ENCODE peak calls at places on chromosomes 4 and X, in four cellular contexts. One of them, this sample, is unnamed.

GRCh38 chr4:74996996-74997395 is 64.1 kb downstream of the PARM1 start:
- DNase-seq in AG04450: no peak
- DNase-seq in Caco-2: no peak
- DNase-seq in AG10803: no peak
- DNase-seq in this sample: no peak

GRCh38 chr4:35700663-35701062 is 543.7 kb downstream of the ARAP2 start:
- DNase-seq in AG04450: no peak
- DNase-seq in Caco-2: no peak
- DNase-seq in AG10803: no peak
- DNase-seq in this sample: no peak

GRCh38 chrX:634306-634958 is 3.8 kb downstream of the SHOX start:
- DNase-seq in AG04450: no peak
- DNase-seq in Caco-2: no peak
- DNase-seq in AG10803: no peak
- DNase-seq in this sample: no peak

GRCh38 chrX:148647666-148648065 is 147.2 kb downstream of the AFF2 start:
- DNase-seq in AG04450: no peak
- DNase-seq in Caco-2: no peak
- DNase-seq in AG10803: no peak
- DNase-seq in this sample: no peak

GRCh38 chr4:81052119-81053068 is 21.9 kb downstream of the BMP3 start:
- DNase-seq in AG04450: peak; percentile 34
- DNase-seq in Caco-2: peak; percentile 65
- DNase-seq in AG10803: peak; percentile 50
- DNase-seq in this sample: peak; percentile 66

GRCh38 chr4:107870916-107871786 is 46.4 kb downstream of the SGMS2 start:
- DNase-seq in AG04450: no peak
- DNase-seq in Caco-2: no peak
- DNase-seq in AG10803: no peak
- DNase-seq in this sample: peak; percentile 52

GRCh38 chr4:44446801-44447562 is 1.6 kb downstream of the KCTD8 start:
- DNase-seq in AG04450: no peak
- DNase-seq in Caco-2: no peak
- DNase-seq in AG10803: no peak
- DNase-seq in this sample: peak; percentile 0

GRCh38 chr4:10529891-10530786 is 72.9 kb upstream of the ZNF518B start:
- DNase-seq in AG04450: no peak
- DNase-seq in Caco-2: no peak
- DNase-seq in AG10803: no peak
- DNase-seq in this sample: peak; percentile 38

GRCh38 chrX:154696328-154697045 is 43.1 kb upstream of the CTAG2 start:
- DNase-seq in AG04450: no peak
- DNase-seq in Caco-2: no peak
- DNase-seq in AG10803: peak; percentile 78
- DNase-seq in this sample: peak; percentile 76

GRCh38 chr4:31370866-31371465 is 650.8 kb downstream of the PCDH7 start:
- DNase-seq in AG04450: no peak
- DNase-seq in Caco-2: peak; percentile 58
- DNase-seq in AG10803: peak; percentile 24
- DNase-seq in this sample: peak; percentile 61

GRCh38 chr4:24734511-24734910 is 60.9 kb upstream of the SOD3 start:
- DNase-seq in AG04450: no peak
- DNase-seq in Caco-2: no peak
- DNase-seq in AG10803: peak; percentile 77
- DNase-seq in this sample: peak; percentile 57

GRCh38 chr4:144597171-144597570 is 48.8 kb upstream of the HHIP start:
- DNase-seq in AG04450: no peak
- DNase-seq in Caco-2: no peak
- DNase-seq in AG10803: no peak
- DNase-seq in this sample: no peak

GRCh38 chr4:48963042-48963679 is 22.9 kb upstream of the CWH43 start:
- DNase-seq in AG04450: peak; percentile 81
- DNase-seq in Caco-2: peak; percentile 78
- DNase-seq in AG10803: peak; percentile 86
- DNase-seq in this sample: peak; percentile 93

GRCh38 chr4:140635606-140636005 is 66.8 kb upstream of the UCP1 start:
- DNase-seq in AG04450: no peak
- DNase-seq in Caco-2: peak; percentile 71
- DNase-seq in AG10803: peak; percentile 53
- DNase-seq in this sample: peak; percentile 31

GRCh38 chr4:164779811-164780216 is 25.9 kb downstream of the SMIM31 start:
- DNase-seq in AG04450: no peak
- DNase-seq in Caco-2: peak; percentile 69
- DNase-seq in AG10803: peak; percentile 62
- DNase-seq in this sample: peak; percentile 65
- TF ChIP-seq CTCF in AG04450: peak; percentile 71
- TF ChIP-seq CTCF in Caco-2: peak; percentile 78
- TF ChIP-seq CTCF in AG10803: peak; percentile 96
- TF ChIP-seq CTCF in this sample: peak; percentile 90

DNA sequence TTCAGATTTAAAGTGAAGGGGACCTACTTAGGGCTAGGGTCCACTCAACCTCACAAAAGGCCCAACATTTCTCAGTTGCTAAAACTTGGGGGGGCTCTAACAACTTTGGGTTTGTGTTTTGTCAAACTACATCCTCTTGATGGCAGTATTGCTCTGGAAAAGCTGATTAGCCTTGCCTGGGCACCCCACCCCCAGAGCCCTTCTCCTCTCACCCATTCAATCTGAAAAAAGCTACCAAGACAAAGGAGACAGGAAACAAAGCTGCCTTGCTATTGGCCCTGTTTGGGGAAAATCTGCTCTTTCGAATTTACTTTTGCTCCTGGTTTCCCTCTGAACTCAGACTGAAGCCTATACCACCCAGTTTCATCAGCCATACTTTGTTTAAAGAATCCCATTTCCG is 195.2 kb upstream of the STK26 start:
- DNase-seq in AG04450: no peak
- DNase-seq in Caco-2: peak; percentile 20
- DNase-seq in AG10803: no peak
- DNase-seq in this sample: peak; percentile 43
- H3K4me3 ChIP-seq in AG04450: no peak overlapping the region
- H3K4me3 ChIP-seq in Caco-2: no peak overlapping the region
- H3K4me3 ChIP-seq in AG10803: no peak overlapping the region
- H3K4me3 ChIP-seq in this sample: no peak overlapping the region

GRCh38 chrX:125742811-125743210 is 423.1 kb downstream of the TEX13C start:
- DNase-seq in AG04450: no peak
- DNase-seq in Caco-2: no peak
- DNase-seq in AG10803: no peak
- DNase-seq in this sample: no peak

DNA sequence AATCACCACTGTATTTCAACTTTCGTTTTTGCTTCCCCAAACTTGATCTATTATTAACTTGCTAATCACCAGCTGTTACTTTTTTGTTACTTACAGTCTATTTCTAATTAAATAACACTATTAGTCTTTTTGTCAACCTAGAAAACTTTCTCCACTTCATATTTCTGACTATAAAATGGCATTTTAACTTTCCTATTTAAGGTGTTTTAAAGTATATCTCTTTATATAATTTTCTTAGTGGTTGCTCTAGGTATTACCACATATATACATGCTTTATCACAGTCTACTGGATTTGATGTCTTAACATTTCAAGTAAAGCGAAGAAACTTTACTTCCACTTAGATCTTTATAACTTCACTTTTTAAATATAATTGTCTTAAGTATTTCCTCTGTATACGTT is 421.2 kb downstream of the DCAF12L2 start:
- DNase-seq in AG04450: no peak
- DNase-seq in Caco-2: no peak
- DNase-seq in AG10803: no peak
- DNase-seq in this sample: no peak
- TF ChIP-seq CTCF in AG04450: no peak
- TF ChIP-seq CTCF in Caco-2: no peak
- TF ChIP-seq CTCF in AG10803: no peak
- TF ChIP-seq CTCF in this sample: no peak

GRCh38 chrX:19874391-19875050 is 12.9 kb downstream of the SH3KBP1 start:
- DNase-seq in AG04450: no peak
- DNase-seq in Caco-2: no peak
- DNase-seq in AG10803: no peak
- DNase-seq in this sample: no peak
- H3K4me3 ChIP-seq in AG04450: no peak overlapping the region
- H3K4me3 ChIP-seq in Caco-2: no peak overlapping the region
- H3K4me3 ChIP-seq in AG10803: no peak overlapping the region
- H3K4me3 ChIP-seq in this sample: no peak overlapping the region

GRCh38 chr4:87066403-87067119 is 131.8 kb downstream of the AFF1 start:
- DNase-seq in AG04450: no peak
- DNase-seq in Caco-2: peak; percentile 13
- DNase-seq in AG10803: no peak
- DNase-seq in this sample: no peak

GRCh38 chr4:87065016-87065415 is 130.2 kb downstream of the AFF1 start:
- DNase-seq in AG04450: no peak
- DNase-seq in Caco-2: no peak
- DNase-seq in AG10803: no peak
- DNase-seq in this sample: no peak

GRCh38 chr4:87068591-87069021 is 133.8 kb downstream of the AFF1 start:
- DNase-seq in AG04450: no peak
- DNase-seq in Caco-2: no peak
- DNase-seq in AG10803: no peak
- DNase-seq in this sample: peak; percentile 74

GRCh38 chr4:87069037-87069742 is 134.4 kb downstream of the AFF1 start:
- DNase-seq in AG04450: no peak
- DNase-seq in Caco-2: no peak
- DNase-seq in AG10803: no peak
- DNase-seq in this sample: no peak

DNA sequence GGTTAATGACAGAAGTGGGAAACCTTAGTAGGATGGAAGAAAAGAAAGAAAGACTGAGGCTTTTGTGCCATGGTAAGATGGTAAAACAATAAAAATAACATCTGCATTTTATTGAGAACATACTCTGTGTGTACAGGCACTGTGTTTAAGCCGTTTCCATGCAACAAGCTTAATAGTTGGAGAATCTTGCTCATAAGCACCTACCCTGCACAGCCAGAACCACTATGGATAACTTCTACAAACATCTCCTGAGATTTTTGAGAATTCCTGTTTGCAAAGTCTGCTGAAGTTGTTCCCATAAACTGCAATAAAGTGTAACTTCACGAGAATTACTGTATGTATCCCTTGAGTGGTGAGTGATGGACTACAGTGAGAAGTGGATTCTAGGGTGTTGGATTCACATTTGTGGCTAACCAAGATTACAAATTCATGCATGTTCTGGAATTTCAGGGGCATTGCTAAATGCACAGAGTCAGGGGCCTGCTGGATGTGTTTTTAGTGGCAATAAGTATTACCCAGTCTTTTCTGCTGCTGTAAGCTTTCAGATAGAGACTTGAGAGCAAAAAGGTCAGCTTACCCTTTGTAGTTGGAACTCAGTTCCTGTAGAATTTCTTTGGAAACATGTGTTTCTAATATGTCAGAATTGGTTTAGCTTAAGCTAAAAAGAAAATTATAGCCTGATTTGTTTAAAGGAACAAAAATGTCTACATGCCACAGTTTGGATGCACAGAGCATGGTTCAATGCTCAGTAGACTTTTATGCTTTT is 132.5 kb downstream of the AFF1 start:
- DNase-seq in AG04450: no peak
- DNase-seq in Caco-2: no peak
- DNase-seq in AG10803: peak; percentile 75
- DNase-seq in this sample: no peak
- TF ChIP-seq CTCF in AG04450: no peak
- TF ChIP-seq CTCF in Caco-2: no peak
- TF ChIP-seq CTCF in AG10803: no peak
- TF ChIP-seq CTCF in this sample: no peak

DNA sequence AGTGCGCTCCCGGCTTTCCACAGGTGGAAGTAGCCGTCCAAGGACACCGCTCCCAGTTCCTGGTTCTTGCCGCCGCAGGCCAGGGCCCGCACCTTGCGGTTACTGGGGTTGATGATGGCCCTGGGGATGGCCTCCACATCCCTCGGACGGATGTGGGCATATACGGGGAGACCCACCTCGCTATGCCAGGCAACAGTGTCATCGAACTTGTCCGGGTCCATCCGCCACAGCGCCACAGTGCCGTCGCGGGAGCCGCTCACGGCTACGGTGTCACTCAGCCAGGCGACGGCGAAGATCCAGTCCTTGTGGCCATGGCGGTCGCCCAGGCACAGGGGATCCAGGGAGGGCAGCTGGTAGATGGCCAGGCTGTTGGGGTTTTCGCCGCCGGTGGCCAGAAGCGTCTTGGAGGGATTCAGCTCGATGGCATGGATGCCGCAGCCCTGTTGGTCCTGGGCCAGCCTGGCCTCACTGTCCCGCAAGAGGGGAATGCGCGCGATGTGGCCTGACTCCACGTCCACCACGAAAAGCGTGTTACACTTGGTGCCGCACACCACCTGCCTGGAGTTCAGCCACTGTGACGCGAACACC is 795 bp downstream of the DCAF12L1 start:
- DNase-seq in AG04450: no peak
- DNase-seq in Caco-2: no peak
- DNase-seq in AG10803: no peak
- DNase-seq in this sample: no peak
- H3K4me3 ChIP-seq in AG04450: no peak overlapping the region
- H3K4me3 ChIP-seq in Caco-2: no peak overlapping the region
- H3K4me3 ChIP-seq in AG10803: no peak overlapping the region
- H3K4me3 ChIP-seq in this sample: no peak overlapping the region

GRCh38 chr4:84451546-84451945 is 47.5 kb downstream of the NKX6-1 start:
- DNase-seq in AG04450: no peak
- DNase-seq in Caco-2: peak; percentile 4
- DNase-seq in AG10803: peak; percentile 7
- DNase-seq in this sample: peak; percentile 13
- TF ChIP-seq CTCF in AG04450: peak; percentile 50
- TF ChIP-seq CTCF in Caco-2: no peak
- TF ChIP-seq CTCF in AG10803: peak; percentile 57
- TF ChIP-seq CTCF in this sample: peak; percentile 50